ENCODE peak calls at places on chromosomes 3 and 15, in four cellular contexts. One of them, this sample, is unnamed.

GRCh38 chr3:184717608-184717995 is 5.7 kb upstream of the MAGEF1 start:
- DNase-seq in K562: no peak
- DNase-seq in GM12878: no peak
- DNase-seq in H1: no peak
- DNase-seq in this sample: no peak

GRCh38 chr3:107450254-107450653 is 72.5 kb upstream of the BBX start:
- DNase-seq in K562: no peak
- DNase-seq in GM12878: no peak
- DNase-seq in H1: no peak
- DNase-seq in this sample: no peak

GRCh38 chr15:72118400-72118978 is at the start of gene SENP8:
- DNase-seq in K562: peak
- DNase-seq in GM12878: no peak
- DNase-seq in H1: no peak
- DNase-seq in this sample: no peak

GRCh38 chr3:59573911-59574310 is 524.1 kb upstream of the CFAP20DC start:
- DNase-seq in K562: no peak
- DNase-seq in GM12878: no peak
- DNase-seq in H1: no peak
- DNase-seq in this sample: no peak

GRCh38 chr3:122918576-122919290 is 108.8 kb downstream of the SEMA5B start:
- DNase-seq in K562: no peak
- DNase-seq in GM12878: no peak
- DNase-seq in H1: no peak
- DNase-seq in this sample: no peak

GRCh38 chr3:33440328-33440577 is at the start of gene UBP1:
- DNase-seq in K562: no peak
- DNase-seq in GM12878: no peak
- DNase-seq in H1: no peak
- DNase-seq in this sample: no peak

GRCh38 chr3:42071720-42072582 is 19.2 kb upstream of the TRAK1 start:
- DNase-seq in K562: no peak
- DNase-seq in GM12878: no peak
- DNase-seq in H1: no peak
- DNase-seq in this sample: peak

GRCh38 chr3:57555316-57555715 is 758 bp upstream of the PDE12 start:
- DNase-seq in K562: no peak
- DNase-seq in GM12878: no peak
- DNase-seq in H1: no peak
- DNase-seq in this sample: peak

GRCh38 chr15:67838789-67839332 is 984 bp downstream of the RNU6-1 start:
- DNase-seq in K562: no peak
- DNase-seq in GM12878: no peak
- DNase-seq in H1: no peak
- DNase-seq in this sample: peak

GRCh38 chr15:93189562-93189961 is 100.6 kb upstream of the RGMA start:
- DNase-seq in K562: no peak
- DNase-seq in GM12878: no peak
- DNase-seq in H1: no peak
- DNase-seq in this sample: no peak

GRCh38 chr3:129245141-129245540 is 4.3 kb upstream of the COPG1 start:
- DNase-seq in K562: no peak
- DNase-seq in GM12878: no peak
- DNase-seq in H1: no peak
- DNase-seq in this sample: no peak

GRCh38 chr15:67178569-67179210 is 75.8 kb downstream of the AAGAB start:
- DNase-seq in K562: peak
- DNase-seq in GM12878: no peak
- DNase-seq in H1: no peak
- DNase-seq in this sample: no peak

GRCh38 chr3:42120866-42121265 is 29.7 kb downstream of the TRAK1 start:
- DNase-seq in K562: no peak
- DNase-seq in GM12878: no peak
- DNase-seq in H1: no peak
- DNase-seq in this sample: no peak

GRCh38 chr15:90818251-90819210 is 49.9 kb upstream of the FURIN start:
- DNase-seq in K562: peak
- DNase-seq in GM12878: no peak
- DNase-seq in H1: no peak
- DNase-seq in this sample: peak

GRCh38 chr15:67413770-67414429 is 107.0 kb upstream of the C15orf61 start:
- DNase-seq in K562: no peak
- DNase-seq in GM12878: no peak
- DNase-seq in H1: no peak
- DNase-seq in this sample: peak

GRCh38 chr3:106963446-106963845 is 413.8 kb upstream of the CCDC54 start:
- DNase-seq in K562: no peak
- DNase-seq in GM12878: no peak
- DNase-seq in H1: no peak
- DNase-seq in this sample: no peak

GRCh38 chr3:71168043-71168720 is 415.3 kb downstream of the FOXP1 start:
- DNase-seq in K562: no peak
- DNase-seq in GM12878: no peak
- DNase-seq in H1: no peak
- DNase-seq in this sample: no peak

GRCh38 chr15:69940441-69940785 is 157.3 kb downstream of the TLE3 start:
- DNase-seq in K562: no peak
- DNase-seq in GM12878: no peak
- DNase-seq in H1: no peak
- DNase-seq in this sample: no peak

DNA sequence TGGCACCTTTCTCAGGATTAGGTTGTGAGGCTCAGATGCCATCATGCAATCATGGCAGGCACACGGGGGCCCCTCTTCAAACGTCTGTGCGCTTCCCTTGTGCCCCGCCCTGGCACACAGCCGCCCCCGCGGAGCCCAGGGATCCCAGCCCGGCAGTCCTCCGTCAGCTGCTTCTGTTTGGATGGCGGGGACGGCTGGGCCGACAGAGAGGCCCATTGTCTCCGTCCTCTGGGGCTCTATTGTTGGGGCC is 849 bp upstream of the HDAC11 start:
- DNase-seq in K562: peak
- DNase-seq in GM12878: no peak
- DNase-seq in H1: no peak
- DNase-seq in this sample: peak
- TF ChIP-seq BRCA1 in K562: no peak
- TF ChIP-seq BRCA1 in GM12878: no peak
- TF ChIP-seq BRCA1 in H1: no peak
- TF ChIP-seq BRCA1 in this sample: no peak

GRCh38 chr3:52248165-52248541 is 2.6 kb downstream of the PPM1M start:
- DNase-seq in K562: no peak
- DNase-seq in GM12878: no peak
- DNase-seq in H1: no peak
- DNase-seq in this sample: no peak

GRCh38 chr3:52245322-52246263 is at the start of gene PPM1M:
- DNase-seq in K562: peak
- DNase-seq in GM12878: no peak
- DNase-seq in H1: no peak
- DNase-seq in this sample: no peak

GRCh38 chr3:52247455-52248164 is 2.1 kb downstream of the PPM1M start:
- DNase-seq in K562: no peak
- DNase-seq in GM12878: no peak
- DNase-seq in H1: no peak
- DNase-seq in this sample: no peak

GRCh38 chr3:52246728-52247454 is 1.3 kb downstream of the PPM1M start:
- DNase-seq in K562: no peak
- DNase-seq in GM12878: no peak
- DNase-seq in H1: no peak
- DNase-seq in this sample: no peak

DNA sequence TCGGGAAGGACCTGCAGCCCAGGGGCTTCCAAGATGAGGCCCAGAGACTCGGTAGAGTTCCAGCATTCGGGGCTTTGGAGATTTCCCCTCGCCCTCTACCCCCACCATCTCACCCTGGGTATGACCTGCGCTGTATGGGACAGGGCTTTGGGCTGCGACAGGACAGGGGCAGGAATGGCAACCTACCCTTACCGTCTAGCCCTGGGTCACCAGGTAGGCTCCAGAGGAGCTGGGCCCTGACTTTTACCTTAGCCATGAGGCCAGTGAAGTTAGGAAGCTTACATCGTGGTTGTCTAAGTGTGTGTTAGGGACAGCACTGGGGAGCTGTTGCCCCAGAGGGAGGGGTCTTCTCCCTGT is 683 bp downstream of the PPM1M start:
- DNase-seq in K562: no peak
- DNase-seq in GM12878: no peak
- DNase-seq in H1: no peak
- DNase-seq in this sample: no peak
- TF ChIP-seq SIN3A in K562: no peak
- TF ChIP-seq SIN3A in GM12878: no peak
- TF ChIP-seq SIN3A in H1: peak
- TF ChIP-seq SIN3A in this sample: no peak

DNA sequence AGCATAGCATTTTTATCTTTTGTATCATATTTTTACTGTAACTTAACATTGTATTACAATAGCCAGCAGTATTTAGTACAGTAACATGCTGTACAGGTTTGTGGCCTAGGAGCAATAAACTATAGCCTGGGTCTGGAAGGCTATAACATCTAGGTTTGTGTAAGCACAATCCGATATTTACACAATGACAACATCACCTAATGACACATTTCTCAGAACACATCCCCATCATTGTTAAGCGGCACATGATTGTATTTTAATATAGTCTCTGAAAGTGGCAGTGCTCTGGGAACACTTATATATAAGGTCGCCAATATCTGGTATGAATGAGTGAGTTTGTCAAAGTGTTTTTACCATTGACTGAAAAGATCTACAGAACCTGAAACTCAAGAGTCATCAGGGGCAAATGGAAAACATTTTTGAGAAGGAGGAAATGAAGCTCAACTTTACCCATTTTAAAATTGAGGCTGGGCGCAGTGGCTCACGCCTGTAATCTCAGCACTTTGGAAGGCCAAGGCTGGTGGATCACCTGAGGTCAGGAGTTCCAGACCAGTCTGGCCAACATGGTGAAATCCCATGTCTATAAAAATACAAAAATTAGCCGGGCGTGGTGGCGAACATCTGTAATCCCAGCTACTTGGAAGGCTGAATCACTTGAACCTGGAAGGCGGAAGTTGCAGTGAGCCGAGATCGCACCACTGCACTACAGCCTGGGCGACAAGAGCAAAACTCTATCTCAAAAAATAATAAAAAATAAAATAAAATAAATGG is 38.8 kb upstream of the TNFSF10 start:
- DNase-seq in K562: no peak
- DNase-seq in GM12878: no peak
- DNase-seq in H1: no peak
- DNase-seq in this sample: no peak
- TF ChIP-seq BRCA1 in K562: no peak
- TF ChIP-seq BRCA1 in GM12878: no peak
- TF ChIP-seq BRCA1 in H1: no peak
- TF ChIP-seq BRCA1 in this sample: no peak

GRCh38 chr15:28919679-28920655 is 34.2 kb downstream of the APBA2 start:
- DNase-seq in K562: no peak
- DNase-seq in GM12878: no peak
- DNase-seq in H1: no peak
- DNase-seq in this sample: no peak

GRCh38 chr15:28920781-28921331 is 35.1 kb downstream of the APBA2 start:
- DNase-seq in K562: no peak
- DNase-seq in GM12878: no peak
- DNase-seq in H1: no peak
- DNase-seq in this sample: no peak

GRCh38 chr15:28918141-28918983 is 32.6 kb downstream of the APBA2 start:
- DNase-seq in K562: peak
- DNase-seq in GM12878: no peak
- DNase-seq in H1: peak
- DNase-seq in this sample: peak

GRCh38 chr15:28917791-28918140 is 32.0 kb downstream of the APBA2 start:
- DNase-seq in K562: no peak
- DNase-seq in GM12878: no peak
- DNase-seq in H1: no peak
- DNase-seq in this sample: no peak

DNA sequence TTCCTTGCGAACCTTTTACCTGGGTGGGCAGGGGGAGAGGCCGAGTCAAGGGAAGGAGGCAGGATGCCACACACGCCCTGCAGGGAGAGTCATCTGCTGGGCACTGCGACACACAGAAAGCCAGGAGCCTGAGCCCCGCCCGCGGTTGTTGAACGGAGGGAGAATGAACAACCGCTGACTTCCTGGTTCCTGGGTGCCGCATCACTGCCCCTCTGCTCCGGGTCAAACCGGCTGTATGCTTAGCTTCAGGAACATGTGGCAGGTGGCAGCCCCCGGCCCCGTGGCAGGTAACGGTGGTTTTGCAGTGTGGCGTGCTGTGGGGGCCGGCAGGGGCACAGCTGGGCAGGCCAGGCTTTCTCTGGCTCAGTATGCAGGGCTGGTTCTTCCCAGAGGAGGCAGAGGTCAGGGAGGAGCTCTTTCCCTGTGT is 33.4 kb downstream of the APBA2 start:
- DNase-seq in K562: no peak
- DNase-seq in GM12878: no peak
- DNase-seq in H1: no peak
- DNase-seq in this sample: no peak
- TF ChIP-seq SIN3A in K562: no peak
- TF ChIP-seq SIN3A in GM12878: no peak
- TF ChIP-seq SIN3A in H1: no peak
- TF ChIP-seq SIN3A in this sample: no peak

GRCh38 chr15:59327942-59328341 is 44.7 kb downstream of the MYO1E start:
- DNase-seq in K562: no peak
- DNase-seq in GM12878: no peak
- DNase-seq in H1: no peak
- DNase-seq in this sample: no peak
- TF ChIP-seq BRCA1 in K562: no peak
- TF ChIP-seq BRCA1 in GM12878: no peak
- TF ChIP-seq BRCA1 in H1: no peak
- TF ChIP-seq BRCA1 in this sample: no peak